ENCODE peak calls at places on chromosomes 16 and 17, in five cellular contexts. N is GM03348; T is NCI-H1436; F is AG20443; H is activated naive CD8-positive, alpha-beta T cell treated with anti-CD3 and anti-CD28 coated beads for 36 hours. W is an unnamed sample.
A peak's percentile ranks its signal among the peaks of the same experiment; 100 is the strongest.

GRCh38 chr17:17921192-17922082 is 50.8 kb downstream of the TOM1L2 start:
- DNase-seq in N (peak; percentile 90), T (no peak), F (peak; percentile 86), H (no peak), W (peak; percentile 76)

GRCh38 chr16:65889533-65889966 is 476.9 kb upstream of the CDH5 start:
- DNase-seq in N (no peak), T (no peak), F (no peak), H (no peak), W (peak; percentile 89)

GRCh38 chr16:50068550-50068949 is 2.8 kb downstream of the HEATR3 start:
- DNase-seq in N (no peak), T (no peak), F (no peak), H (no peak), W (no peak)

GRCh38 chr16:275041-275621 is 613 bp downstream of the RGS11 start:
- DNase-seq in N (peak; percentile 53), T (no peak), F (peak; percentile 50), H (peak; percentile 29), W (no peak)

GRCh38 chr17:78105551-78105950 is 23.0 kb downstream of the TMC6 start:
- DNase-seq in N (no peak), T (no peak), F (no peak), H (no peak), W (no peak)

GRCh38 chr17:60396412-60396811 is 4.5 kb upstream of the USP32 start:
- DNase-seq in N (no peak), T (no peak), F (no peak), H (no peak), W (no peak)

GRCh38 chr17:73155410-73156165 is 9.2 kb upstream of the SSTR2 start:
- DNase-seq in N (no peak), T (no peak), F (no peak), H (no peak), W (no peak)

GRCh38 chr16:29745126-29745852 is 501 bp downstream of the C16orf54 start:
- DNase-seq in N (no peak), T (no peak), F (no peak), H (peak; percentile 67), W (no peak)

GRCh38 chr17:10119203-10120112 is 78.9 kb downstream of the GAS7 start:
- DNase-seq in N (no peak), T (no peak), F (no peak), H (no peak), W (peak; percentile 73)

GRCh38 chr17:42363767-42364585 is 24.3 kb downstream of the STAT3 start:
- DNase-seq in N (no peak), T (no peak), F (no peak), H (peak; percentile 21), W (no peak)

GRCh38 chr17:58279736-58280479 is 827 bp downstream of the MPO start:
- DNase-seq in N (peak; percentile 8), T (no peak), F (peak; percentile 7), H (no peak), W (no peak)

GRCh38 chr17:489758-490329 is 137.2 kb upstream of the RPH3AL start:
- DNase-seq in N (peak; percentile 78), T (no peak), F (peak; percentile 65), H (peak; percentile 78), W (no peak)

GRCh38 chr16:67243481-67243880 is 3.8 kb downstream of the FHOD1 start:
- DNase-seq in N (no peak), T (no peak), F (no peak), H (no peak), W (no peak)

GRCh38 chr17:6231886-6232767 is 161.9 kb downstream of the WSCD1 start:
- DNase-seq in N (no peak), T (peak; percentile 14), F (peak; percentile 39), H (no peak), W (peak; percentile 31)

GRCh38 chr17:68302066-68302564 is 10.8 kb downstream of the ARSG start:
- DNase-seq in N (no peak), T (no peak), F (no peak), H (no peak), W (no peak)

GRCh38 chr17:82491196-82491530 is 28.4 kb upstream of the FOXK2 start:
- DNase-seq in N (no peak), T (no peak), F (no peak), H (no peak), W (no peak)

GRCh38 chr17:82356028-82356427 is 3.0 kb upstream of the TEX19 start:
- DNase-seq in N (no peak), T (no peak), F (no peak), H (no peak), W (peak; percentile 65)

GRCh38 chr16:52435573-52435972 is 111.4 kb downstream of the TOX3 start:
- DNase-seq in N (no peak), T (peak; percentile 79), F (no peak), H (no peak), W (no peak)

GRCh38 chr17:20009302-20010098 is at the start of gene SPECC1:
- DNase-seq in N (peak; percentile 16), T (peak; percentile 74), F (peak; percentile 12), H (peak; percentile 92), W (peak; percentile 33)

GRCh38 chr16:89581861-89582563 is 6.5 kb downstream of the CPNE7 start:
- DNase-seq in N (peak; percentile 57), T (no peak), F (peak; percentile 55), H (no peak), W (peak; percentile 48)

GRCh38 chr17:72962099-72962498 is 130.4 kb downstream of the SLC39A11 start:
- DNase-seq in N (no peak), T (no peak), F (no peak), H (no peak), W (no peak)

GRCh38 chr16:88192601-88193000 is 190.2 kb upstream of the ZNF469 start:
- DNase-seq in N (no peak), T (no peak), F (no peak), H (no peak), W (no peak)

GRCh38 chr17:55567240-55568216 is 56.3 kb upstream of the SMIM36 start:
- DNase-seq in N (no peak), T (no peak), F (no peak), H (no peak), W (no peak)

GRCh38 chr17:81898029-81898866 is 3.8 kb upstream of the NPB start:
- DNase-seq in N (peak; percentile 73), T (no peak), F (peak; percentile 81), H (no peak), W (peak; percentile 91)

GRCh38 chr16:77191259-77191969 is 424 bp downstream of the MON1B start:
- DNase-seq in N (peak; percentile 29), T (no peak), F (no peak), H (peak; percentile 23), W (no peak)

GRCh38 chr17:3557768-3558583 is at the start of gene TRPV3:
- DNase-seq in N (peak; percentile 72), T (no peak), F (peak; percentile 90), H (peak; percentile 76), W (peak; percentile 80)

GRCh38 chr16:1621851-1622250 is 9.7 kb downstream of the CRAMP1 start:
- DNase-seq in N (no peak), T (no peak), F (no peak), H (no peak), W (no peak)

GRCh38 chr16:87585452-87586200 is 16.7 kb upstream of the JPH3 start:
- DNase-seq in N (no peak), T (no peak), F (no peak), H (no peak), W (no peak)

GRCh38 chr16:17757808-17758207 is 287.0 kb upstream of the XYLT1 start:
- DNase-seq in N (no peak), T (no peak), F (no peak), H (no peak), W (no peak)

GRCh38 chr16:89720859-89721643 is at the start of the genes VPS9D1 and ZNF276:
- DNase-seq in N (peak; percentile 93), T (peak; percentile 81), F (peak; percentile 92), H (peak; percentile 87), W (peak; percentile 46)

GRCh38 chr16:83475108-83475507 is 332.7 kb upstream of the HSBP1 start:
- DNase-seq in N (no peak), T (no peak), F (no peak), H (no peak), W (peak; percentile 25)

GRCh38 chr17:7029659-7030058 is 6.2 kb upstream of the SLC16A13 start:
- DNase-seq in N (no peak), T (no peak), F (no peak), H (peak; percentile 54), W (no peak)

GRCh38 chr16:59993101-59993500 is 1259.0 kb upstream of the GOT2 start:
- DNase-seq in N (no peak), T (no peak), F (no peak), H (no peak), W (no peak)

GRCh38 chr16:85651822-85652430 is 36.8 kb downstream of the GINS2 start:
- DNase-seq in N (no peak), T (peak; percentile 39), F (no peak), H (no peak), W (no peak)

GRCh38 chr16:8587065-8587464 is 3.2 kb downstream of the TMEM114 start:
- DNase-seq in N (no peak), T (no peak), F (no peak), H (no peak), W (no peak)

GRCh38 chr16:53413864-53414263 is 20.4 kb upstream of the RBL2 start:
- DNase-seq in N (no peak), T (no peak), F (no peak), H (no peak), W (no peak)

W was measured in bronchial epithelial cell.